ENCODE peak calls at places on chromosomes 13 and 19, in six cellular contexts. One of them, this sample, is unnamed.
A peak's percentile ranks its signal among the peaks of the same experiment; 100 is the strongest.

GRCh38 chr13:44306401-44307192 is 67.0 kb upstream of the SERP2 start:
- DNase-seq in ovary: peak; percentile 83
- DNase-seq in sigmoid colon: peak; percentile 90
- DNase-seq in tibial nerve: peak; percentile 38
- DNase-seq in transverse colon: peak; percentile 63
- DNase-seq in SK-N-SH: no peak
- DNase-seq in this sample: no peak

GRCh38 chr13:109744512-109745051 is 41.8 kb downstream of the IRS2 start:
- DNase-seq in transverse colon: peak; percentile 23
- DNase-seq in tibial nerve: no peak
- DNase-seq in sigmoid colon: peak; percentile 82
- DNase-seq in SK-N-SH: peak; percentile 64
- DNase-seq in ovary: peak; percentile 84
- DNase-seq in this sample: no peak

GRCh38 chr13:67023088-67023893 is 206.8 kb downstream of the PCDH9 start:
- DNase-seq in ovary: no peak
- DNase-seq in transverse colon: no peak
- DNase-seq in tibial nerve: no peak
- DNase-seq in sigmoid colon: no peak
- DNase-seq in SK-N-SH: no peak
- DNase-seq in this sample: no peak

GRCh38 chr13:83499286-83499685 is 383.0 kb downstream of the SLITRK1 start:
- DNase-seq in SK-N-SH: no peak
- DNase-seq in transverse colon: no peak
- DNase-seq in tibial nerve: no peak
- DNase-seq in ovary: no peak
- DNase-seq in sigmoid colon: no peak
- DNase-seq in this sample: no peak

GRCh38 chr13:48121733-48122132 is 26.8 kb upstream of the MED4 start:
- DNase-seq in tibial nerve: no peak
- DNase-seq in transverse colon: no peak
- DNase-seq in SK-N-SH: no peak
- DNase-seq in sigmoid colon: no peak
- DNase-seq in ovary: no peak
- DNase-seq in this sample: no peak

GRCh38 chr19:3453840-3454239 is 26.5 kb downstream of the SMIM24 start:
- DNase-seq in ovary: no peak
- DNase-seq in transverse colon: no peak
- DNase-seq in sigmoid colon: no peak
- DNase-seq in tibial nerve: no peak
- DNase-seq in SK-N-SH: no peak
- DNase-seq in this sample: no peak

GRCh38 chr19:53883231-53883661 is 1.2 kb downstream of the PRKCG start:
- DNase-seq in sigmoid colon: no peak
- DNase-seq in transverse colon: no peak
- DNase-seq in SK-N-SH: no peak
- DNase-seq in ovary: no peak
- DNase-seq in tibial nerve: no peak
- DNase-seq in this sample: no peak

GRCh38 chr13:85567909-85568308 is 231.3 kb downstream of the SLITRK6 start:
- DNase-seq in sigmoid colon: no peak
- DNase-seq in transverse colon: no peak
- DNase-seq in tibial nerve: no peak
- DNase-seq in SK-N-SH: no peak
- DNase-seq in ovary: no peak
- DNase-seq in this sample: no peak

GRCh38 chr19:2266183-2266993 is 10.2 kb upstream of the JSRP1 start:
- DNase-seq in SK-N-SH: peak; percentile 46
- DNase-seq in sigmoid colon: peak; percentile 94
- DNase-seq in ovary: peak; percentile 75
- DNase-seq in tibial nerve: peak; percentile 73
- DNase-seq in transverse colon: peak; percentile 93
- DNase-seq in this sample: peak; percentile 94

GRCh38 chr13:58056411-58056810 is 424.9 kb downstream of the PCDH17 start:
- DNase-seq in ovary: no peak
- DNase-seq in sigmoid colon: no peak
- DNase-seq in transverse colon: no peak
- DNase-seq in SK-N-SH: no peak
- DNase-seq in tibial nerve: no peak
- DNase-seq in this sample: no peak

GRCh38 chr19:10288662-10289166 is 1.0 kb upstream of the ICAM5 start:
- DNase-seq in sigmoid colon: no peak
- DNase-seq in tibial nerve: no peak
- DNase-seq in SK-N-SH: peak; percentile 83
- DNase-seq in ovary: no peak
- DNase-seq in transverse colon: peak; percentile 66
- DNase-seq in this sample: no peak

GRCh38 chr13:89432997-89433396 is 1761.8 kb downstream of the SLITRK5 start:
- DNase-seq in SK-N-SH: no peak
- DNase-seq in transverse colon: no peak
- DNase-seq in tibial nerve: no peak
- DNase-seq in sigmoid colon: no peak
- DNase-seq in ovary: no peak
- DNase-seq in this sample: no peak

GRCh38 chr19:10497371-10497770 is 5.8 kb downstream of the KEAP1 start:
- DNase-seq in sigmoid colon: no peak
- DNase-seq in ovary: no peak
- DNase-seq in SK-N-SH: no peak
- DNase-seq in transverse colon: no peak
- DNase-seq in tibial nerve: no peak
- DNase-seq in this sample: no peak

GRCh38 chr19:934865-935422 is 9.1 kb downstream of the ARID3A start:
- DNase-seq in tibial nerve: peak; percentile 58
- DNase-seq in sigmoid colon: peak; percentile 94
- DNase-seq in SK-N-SH: peak; percentile 85
- DNase-seq in transverse colon: peak; percentile 86
- DNase-seq in ovary: peak; percentile 80
- DNase-seq in this sample: peak; percentile 97

GRCh38 chr19:12187625-12188024 is 24.7 kb downstream of the ZNF136 start:
- DNase-seq in tibial nerve: no peak
- DNase-seq in ovary: no peak
- DNase-seq in sigmoid colon: no peak
- DNase-seq in transverse colon: no peak
- DNase-seq in SK-N-SH: no peak
- DNase-seq in this sample: no peak

GRCh38 chr13:20399961-20400360 is 125.7 kb downstream of the CRYL1 start:
- DNase-seq in transverse colon: no peak
- DNase-seq in ovary: no peak
- DNase-seq in SK-N-SH: no peak
- DNase-seq in tibial nerve: no peak
- DNase-seq in sigmoid colon: no peak
- DNase-seq in this sample: no peak

GRCh38 chr13:78610381-78610883 is 7.1 kb upstream of the POU4F1 start:
- DNase-seq in SK-N-SH: no peak
- DNase-seq in transverse colon: no peak
- DNase-seq in tibial nerve: no peak
- DNase-seq in sigmoid colon: no peak
- DNase-seq in ovary: no peak
- DNase-seq in this sample: no peak

GRCh38 chr13:25816239-25816638 is 235.6 kb downstream of the SHISA2 start:
- DNase-seq in SK-N-SH: no peak
- DNase-seq in ovary: no peak
- DNase-seq in sigmoid colon: no peak
- DNase-seq in transverse colon: no peak
- DNase-seq in tibial nerve: no peak
- DNase-seq in this sample: no peak

GRCh38 chr19:31353826-31354225 is 4.6 kb upstream of the TSHZ3 start:
- DNase-seq in tibial nerve: no peak
- DNase-seq in SK-N-SH: no peak
- DNase-seq in transverse colon: no peak
- DNase-seq in ovary: no peak
- DNase-seq in sigmoid colon: no peak
- DNase-seq in this sample: no peak

GRCh38 chr13:42107006-42107405 is 58.6 kb downstream of the DGKH start:
- DNase-seq in ovary: no peak
- DNase-seq in sigmoid colon: no peak
- DNase-seq in transverse colon: no peak
- DNase-seq in tibial nerve: no peak
- DNase-seq in SK-N-SH: no peak
- DNase-seq in this sample: no peak

GRCh38 chr13:42102961-42103688 is 54.7 kb downstream of the DGKH start:
- DNase-seq in tibial nerve: no peak
- DNase-seq in SK-N-SH: no peak
- DNase-seq in transverse colon: no peak
- DNase-seq in ovary: no peak
- DNase-seq in sigmoid colon: no peak
- DNase-seq in this sample: no peak

GRCh38 chr13:42099962-42100675 is 51.7 kb downstream of the DGKH start:
- DNase-seq in transverse colon: no peak
- DNase-seq in SK-N-SH: no peak
- DNase-seq in sigmoid colon: no peak
- DNase-seq in ovary: no peak
- DNase-seq in tibial nerve: no peak
- DNase-seq in this sample: no peak

GRCh38 chr13:42101821-42102580 is 53.6 kb downstream of the DGKH start:
- DNase-seq in sigmoid colon: no peak
- DNase-seq in SK-N-SH: no peak
- DNase-seq in tibial nerve: no peak
- DNase-seq in transverse colon: no peak
- DNase-seq in ovary: no peak
- DNase-seq in this sample: no peak
- TF ChIP-seq EP300 in sigmoid colon: no peak
- TF ChIP-seq EP300 in SK-N-SH: no peak
- TF ChIP-seq EP300 in tibial nerve: no peak
- TF ChIP-seq EP300 in transverse colon: no peak
- TF ChIP-seq EP300 in ovary: no peak
- TF ChIP-seq EP300 in this sample: no peak

DNA sequence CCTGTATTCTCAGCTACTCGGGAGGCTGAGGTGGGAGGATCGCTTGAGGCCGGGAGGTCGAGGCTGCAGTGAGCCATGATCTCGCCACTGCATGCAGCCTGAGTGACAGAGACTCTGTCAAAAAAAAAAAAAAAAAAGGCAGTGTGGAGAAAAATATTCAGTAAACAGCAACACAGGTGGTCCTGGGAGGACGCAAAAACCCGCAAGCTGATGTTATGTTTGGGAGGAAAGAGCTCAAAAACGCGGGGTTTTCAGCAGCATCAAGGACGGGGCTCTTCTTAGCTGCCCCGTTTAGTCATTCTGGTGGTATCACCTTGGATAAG is 599 bp upstream of the ZNF784 start:
- DNase-seq in tibial nerve: no peak
- DNase-seq in transverse colon: no peak
- DNase-seq in ovary: no peak
- DNase-seq in SK-N-SH: peak; percentile 4
- DNase-seq in sigmoid colon: no peak
- DNase-seq in this sample: no peak
- H3K4me3 ChIP-seq in tibial nerve: peak overlapping the region; percentile 63
- H3K4me3 ChIP-seq in transverse colon: peak overlapping the region; percentile 55
- H3K4me3 ChIP-seq in ovary: peak overlapping the region; percentile 60
- H3K4me3 ChIP-seq in SK-N-SH: peak overlapping the region; percentile 74
- H3K4me3 ChIP-seq in sigmoid colon: peak overlapping the region; percentile 68
- H3K4me3 ChIP-seq in this sample: peak overlapping the region; percentile 66

DNA sequence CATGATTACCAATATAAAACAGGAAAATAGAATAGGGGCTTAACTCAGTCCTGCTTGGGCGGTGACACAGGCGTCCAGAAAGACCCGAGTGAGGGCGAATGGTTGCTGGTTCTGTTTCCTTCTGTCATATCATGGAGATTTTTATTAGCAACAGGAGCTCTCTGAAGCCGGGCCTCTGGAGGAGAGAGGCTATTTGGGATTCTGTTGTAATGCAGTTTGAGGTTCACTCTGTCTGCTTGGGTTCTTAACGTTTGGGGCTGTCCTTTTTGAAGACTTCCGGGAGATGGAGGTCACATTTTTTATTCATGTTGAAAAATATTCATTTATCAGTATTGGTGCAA is 115.7 kb upstream of the ZNF536 start:
- DNase-seq in ovary: no peak
- DNase-seq in sigmoid colon: no peak
- DNase-seq in transverse colon: no peak
- DNase-seq in SK-N-SH: peak; percentile 66
- DNase-seq in tibial nerve: no peak
- DNase-seq in this sample: no peak
- H3K27me3 ChIP-seq in ovary: no peaks in the 10 kb centered on the region
- H3K27me3 ChIP-seq in sigmoid colon: no peaks in the 10 kb centered on the region
- H3K27me3 ChIP-seq in transverse colon: peaks cover 20% of the 10 kb centered on the region
- H3K27me3 ChIP-seq in SK-N-SH: no peaks in the 10 kb centered on the region
- H3K27me3 ChIP-seq in tibial nerve: no peaks in the 10 kb centered on the region
- H3K27me3 ChIP-seq in this sample: no peaks in the 10 kb centered on the region

GRCh38 chr19:46202426-46202825 is 27.1 kb upstream of the IGFL1 start:
- DNase-seq in transverse colon: no peak
- DNase-seq in sigmoid colon: no peak
- DNase-seq in ovary: no peak
- DNase-seq in tibial nerve: no peak
- DNase-seq in SK-N-SH: no peak
- DNase-seq in this sample: no peak

GRCh38 chr19:46205183-46205984 is 24.2 kb upstream of the IGFL1 start:
- DNase-seq in SK-N-SH: no peak
- DNase-seq in transverse colon: no peak
- DNase-seq in ovary: no peak
- DNase-seq in tibial nerve: no peak
- DNase-seq in sigmoid colon: no peak
- DNase-seq in this sample: no peak

GRCh38 chr19:46201413-46202310 is 27.9 kb upstream of the IGFL1 start:
- DNase-seq in tibial nerve: no peak
- DNase-seq in SK-N-SH: no peak
- DNase-seq in transverse colon: no peak
- DNase-seq in sigmoid colon: no peak
- DNase-seq in ovary: no peak
- DNase-seq in this sample: no peak

GRCh38 chr19:46204008-46204407 is 25.5 kb upstream of the IGFL1 start:
- DNase-seq in transverse colon: no peak
- DNase-seq in ovary: no peak
- DNase-seq in SK-N-SH: no peak
- DNase-seq in sigmoid colon: no peak
- DNase-seq in tibial nerve: no peak
- DNase-seq in this sample: no peak

DNA sequence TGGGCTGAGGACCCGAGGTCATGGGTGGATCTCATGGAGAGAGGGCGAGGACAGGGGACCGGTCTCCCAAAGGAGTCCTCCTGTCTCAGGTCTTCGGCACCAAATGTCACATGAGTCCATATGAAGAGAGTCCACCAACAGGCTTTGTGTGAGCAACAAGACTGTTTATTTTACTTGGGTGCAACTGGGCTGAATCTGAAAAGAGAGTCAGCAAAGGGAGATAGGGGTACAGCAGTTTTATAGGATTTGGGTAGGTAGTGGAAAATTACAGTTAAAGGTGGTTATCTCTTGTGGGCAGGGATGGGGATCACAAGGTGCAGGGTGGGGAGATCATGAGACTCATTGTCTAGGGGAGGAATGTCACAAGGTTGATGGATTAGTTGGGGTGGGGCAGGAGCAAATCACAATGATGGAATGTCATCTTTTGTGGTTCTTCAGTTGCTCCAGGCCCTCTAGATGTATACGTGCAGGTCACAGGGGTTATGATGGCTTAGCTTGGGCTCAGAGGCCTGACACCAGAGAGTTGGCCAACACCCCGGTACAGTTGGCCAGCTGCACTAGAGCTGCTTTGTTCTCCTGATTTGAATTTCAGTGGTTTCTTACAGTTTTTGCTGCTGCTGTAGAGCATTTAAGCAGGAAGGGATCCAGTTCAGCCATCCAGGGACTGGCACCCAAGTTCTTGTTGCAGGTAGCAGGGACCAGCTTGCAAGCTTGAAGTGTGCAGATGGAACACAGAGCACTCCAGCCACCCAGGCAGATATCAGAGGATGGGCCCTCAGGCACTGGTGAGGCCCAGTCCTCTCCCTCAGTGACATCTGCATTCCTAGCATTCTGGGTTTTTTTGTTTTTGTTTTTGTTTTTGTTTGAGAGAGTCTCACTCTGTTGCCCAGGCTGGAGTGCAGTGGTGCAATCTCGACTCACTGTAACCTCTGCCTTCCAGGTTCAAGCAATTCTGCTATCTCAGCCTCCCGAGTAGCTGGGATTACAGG is 26.4 kb upstream of the IGFL1 start:
- DNase-seq in ovary: no peak
- DNase-seq in transverse colon: no peak
- DNase-seq in SK-N-SH: no peak
- DNase-seq in sigmoid colon: no peak
- DNase-seq in tibial nerve: no peak
- DNase-seq in this sample: no peak
- TF ChIP-seq EP300 in ovary: no peak
- TF ChIP-seq EP300 in transverse colon: no peak
- TF ChIP-seq EP300 in SK-N-SH: no peak
- TF ChIP-seq EP300 in sigmoid colon: no peak
- TF ChIP-seq EP300 in tibial nerve: no peak
- TF ChIP-seq EP300 in this sample: no peak

This sample was measured in esophagus muscularis mucosa.